ENCODE peak calls at places on chromosomes 11 and 22, in four cellular contexts. X is H1, R is GM12878, N is HepG2. Z is an unnamed sample.

GRCh38 chr11:117733311-117733710 is 63.7 kb downstream of the DSCAML1 start:
- DNase-seq in N (no peak), X (no peak), R (no peak), Z (no peak)

GRCh38 chr22:30079952-30080533 is at the start of gene HORMAD2:
- DNase-seq in N (no peak), R (no peak), X (peak), Z (peak)

GRCh38 chr11:77122576-77123212 is 5.4 kb upstream of the MYO7A start:
- DNase-seq in X (no peak), N (no peak), R (no peak), Z (no peak)

GRCh38 chr11:76170473-76170872 is 35.8 kb downstream of the WNT11 start:
- DNase-seq in R (no peak), X (no peak), N (no peak), Z (no peak)

GRCh38 chr22:50506611-50507420 is 686 bp downstream of the LMF2 start:
- DNase-seq in X (no peak), R (no peak), N (no peak), Z (no peak)

GRCh38 chr11:82759649-82760048 is 26.0 kb upstream of the FAM181B start:
- DNase-seq in N (no peak), X (no peak), R (no peak), Z (no peak)

GRCh38 chr22:26673485-26673884 is 16.1 kb downstream of the MIAT start:
- DNase-seq in N (no peak), R (no peak), X (no peak), Z (no peak)

GRCh38 chr11:91173701-91174100 is 950.9 kb upstream of the CHORDC1 start:
- DNase-seq in R (no peak), X (no peak), N (no peak), Z (no peak)

GRCh38 chr11:77027275-77027674 is 6.9 kb upstream of the B3GNT6 start:
- DNase-seq in N (no peak), R (no peak), X (no peak), Z (no peak)

GRCh38 chr11:104705475-104706195 is 192.6 kb downstream of the CASP12 start:
- DNase-seq in N (no peak), X (no peak), R (peak), Z (no peak)

GRCh38 chr22:42179616-42180015 is 49.0 kb upstream of the CYP2D6 start:
- DNase-seq in N (no peak), X (no peak), R (no peak), Z (no peak)

GRCh38 chr11:69891421-69892236 is 72.4 kb upstream of the FGF3 start:
- DNase-seq in X (no peak), R (no peak), N (peak), Z (no peak)

GRCh38 chr22:27881404-27881803 is 37.7 kb downstream of the PITPNB start:
- DNase-seq in X (no peak), N (no peak), R (no peak), Z (no peak)

GRCh38 chr11:33692013-33692504 is 8.6 kb downstream of the C11orf91 start:
- DNase-seq in R (no peak), N (peak), X (no peak), Z (no peak)

GRCh38 chr11:69060806-69061712 is 12.3 kb downstream of the TPCN2 start:
- DNase-seq in N (no peak), X (no peak), R (no peak), Z (no peak)

GRCh38 chr11:108718466-108718865 is 53.6 kb downstream of the DDX10 start:
- DNase-seq in N (no peak), X (no peak), R (no peak), Z (no peak)

GRCh38 chr11:77082838-77083552 is 16.2 kb downstream of the CAPN5 start:
- DNase-seq in N (no peak), R (no peak), X (no peak), Z (no peak)

GRCh38 chr11:20090654-20091374 is 69.5 kb downstream of the DBX1 start:
- DNase-seq in R (no peak), N (no peak), X (no peak), Z (no peak)

GRCh38 chr11:87142594-87142993 is 104.9 kb downstream of the TMEM135 start:
- DNase-seq in X (no peak), R (no peak), N (no peak), Z (no peak)

GRCh38 chr11:94563176-94563847 is 3.9 kb upstream of the PIWIL4 start:
- DNase-seq in R (no peak), N (no peak), X (no peak), Z (no peak)

GRCh38 chr11:13013054-13013488 is 4.0 kb downstream of the RASSF10 start:
- DNase-seq in N (no peak), R (peak), X (no peak), Z (no peak)

GRCh38 chr11:130146797-130147196 is 12.8 kb upstream of the ST14 start:
- DNase-seq in N (no peak), X (no peak), R (no peak), Z (no peak)

GRCh38 chr11:123798513-123799252 is 7.5 kb downstream of the OR6M1 start:
- DNase-seq in X (no peak), N (no peak), R (no peak), Z (no peak)

GRCh38 chr22:36104988-36105387 is 55.6 kb downstream of the APOL3 start:
- DNase-seq in X (no peak), N (no peak), R (no peak), Z (no peak)

GRCh38 chr11:109424893-109425292 is 2.9 kb downstream of the C11orf87 start:
- DNase-seq in R (no peak), N (peak), X (peak), Z (no peak)

GRCh38 chr11:76788661-76789442 is 5.7 kb downstream of the TSKU start:
- DNase-seq in X (no peak), N (peak), R (no peak), Z (no peak)

GRCh38 chr11:65184146-65184545 is 2.4 kb downstream of the CAPN1 start:
- DNase-seq in R (no peak), X (no peak), N (no peak), Z (no peak)

GRCh38 chr11:1484061-1484671 is 2.4 kb downstream of the MOB2 start:
- DNase-seq in R (no peak), N (no peak), X (no peak), Z (no peak)

GRCh38 chr22:25545117-25545516 is 19.4 kb upstream of the GRK3 start:
- DNase-seq in X (no peak), R (no peak), N (no peak), Z (no peak)

GRCh38 chr22:50581950-50582561 is 593 bp downstream of the CHKB start:
- DNase-seq in N (no peak), R (no peak), X (no peak), Z (no peak)

GRCh38 chr22:29073618-29074275 is 912 bp downstream of the KREMEN1 start:
- DNase-seq in R (no peak), X (no peak), N (peak), Z (no peak)
- TF ChIP-seq SUZ12 in R (no peak), X (peak), N (no peak), Z (no peak)

GRCh38 chr11:2777871-2778629 is 78.3 kb upstream of the KCNQ1OT1 start:
- DNase-seq in R (no peak), X (no peak), N (no peak), Z (no peak)
- TF ChIP-seq YY1 in R (no peak), X (no peak), N (no peak), Z (no peak)

DNA sequence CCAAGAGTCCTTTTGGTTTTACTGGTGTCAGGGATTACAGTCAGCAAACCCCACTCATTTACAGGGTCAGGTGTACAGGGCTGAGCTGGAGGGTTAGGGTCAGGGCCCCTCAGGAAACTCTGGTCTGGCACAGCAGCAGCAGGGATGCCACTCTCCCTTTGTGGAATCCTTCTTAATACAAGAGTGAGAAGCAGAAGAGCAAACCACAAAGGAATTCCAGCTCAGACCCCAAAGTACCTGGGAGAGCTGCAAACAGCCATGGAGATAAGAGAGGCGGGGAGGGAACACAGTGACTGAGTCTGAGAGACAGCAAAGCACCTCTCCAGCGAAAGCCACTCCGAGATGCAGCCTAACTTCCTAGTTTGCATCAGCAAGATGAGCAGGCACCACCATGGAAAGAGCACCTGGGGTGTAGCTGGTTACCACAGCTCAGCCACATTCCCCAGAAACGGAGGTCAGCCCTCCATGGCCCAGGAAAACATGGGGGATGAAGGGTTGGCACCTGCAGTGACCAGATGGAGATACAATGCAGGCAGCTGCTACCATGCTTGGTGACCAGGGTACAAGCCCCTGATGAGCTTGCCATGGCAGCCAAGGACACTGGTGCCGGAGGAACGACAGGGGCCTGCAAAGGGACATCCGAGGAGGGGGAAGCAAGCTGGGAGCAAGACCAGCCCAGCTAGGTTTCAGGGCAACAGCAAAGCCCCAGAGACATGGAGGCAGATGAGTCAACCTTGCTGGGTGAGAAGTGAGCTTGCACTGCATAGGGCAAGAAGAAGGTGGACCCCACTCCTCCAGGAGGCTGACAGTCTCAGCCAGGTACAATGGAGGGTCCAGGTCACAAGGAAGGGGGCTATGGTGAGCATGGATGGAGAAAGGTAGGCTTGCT is 3.9 kb downstream of the BET1L start:
- DNase-seq in N (no peak), X (no peak), R (no peak), Z (no peak)
- H3K9ac ChIP-seq in N (no peak), X (no peak), R (no peak), Z (no peak)

GRCh38 chr11:67282876-67283371 is 6.2 kb upstream of the ANKRD13D start:
- DNase-seq in R (no peak), X (no peak), N (no peak), Z (no peak)

GRCh38 chr11:67284811-67285540 is 4.1 kb upstream of the ANKRD13D start:
- DNase-seq in R (no peak), N (no peak), X (no peak), Z (no peak)

GRCh38 chr11:67282155-67282875 is 6.8 kb upstream of the ANKRD13D start:
- DNase-seq in R (no peak), X (no peak), N (no peak), Z (no peak)

GRCh38 chr11:67281552-67282150 is 7.5 kb upstream of the ANKRD13D start:
- DNase-seq in R (no peak), N (no peak), X (no peak), Z (no peak)

DNA sequence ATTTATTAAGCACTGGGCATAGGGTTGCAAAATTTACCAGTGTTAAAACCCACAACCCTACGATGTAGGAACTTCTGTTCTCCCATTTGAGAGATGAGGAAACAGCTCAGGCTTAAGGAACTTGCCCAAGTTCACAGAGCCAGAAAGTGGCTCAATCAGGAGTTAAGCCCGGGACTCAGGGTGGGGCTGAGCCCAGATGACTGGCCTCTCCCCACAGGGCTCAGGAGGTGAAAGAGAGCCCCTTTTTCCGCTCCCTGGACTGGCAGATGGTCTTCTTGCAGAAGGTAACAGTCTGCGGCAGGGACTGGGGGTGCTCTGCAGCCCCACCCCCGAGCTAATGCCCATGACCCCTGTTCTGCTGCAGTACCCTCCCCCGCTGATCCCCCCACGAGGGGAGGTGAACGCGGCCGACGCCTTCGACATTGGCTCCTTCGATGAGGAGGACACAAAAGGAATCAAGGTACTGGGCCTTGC is 5.6 kb upstream of the ANKRD13D start:
- DNase-seq in R (no peak), N (no peak), X (no peak), Z (no peak)
- TF ChIP-seq SUZ12 in R (no peak), N (no peak), X (no peak), Z (no peak)

GRCh38 chr11:72885853-72886252 is 71.6 kb downstream of the ATG16L2 start:
- DNase-seq in X (no peak), R (no peak), N (no peak), Z (no peak)
- TF ChIP-seq YY1 in X (no peak), R (no peak), N (no peak), Z (no peak)

GRCh38 chr11:2902784-2903671 is 17.5 kb upstream of the CDKN1C start:
- DNase-seq in R (no peak), N (peak), X (no peak), Z (no peak)

GRCh38 chr11:2903672-2904011 is 18.1 kb upstream of the CDKN1C start:
- DNase-seq in N (no peak), X (no peak), R (no peak), Z (no peak)

GRCh38 chr11:2901196-2901796 is 15.7 kb upstream of the CDKN1C start:
- DNase-seq in R (no peak), N (no peak), X (no peak), Z (no peak)

GRCh38 chr11:2901854-2902783 is 16.5 kb upstream of the CDKN1C start:
- DNase-seq in R (peak), N (peak), X (peak), Z (peak)

GRCh38 chr11:2904153-2905052 is 18.8 kb upstream of the CDKN1C start:
- DNase-seq in R (no peak), X (no peak), N (no peak), Z (no peak)
- H3K9ac ChIP-seq in R (no peak), X (no peak), N (peak), Z (peak)

DNA sequence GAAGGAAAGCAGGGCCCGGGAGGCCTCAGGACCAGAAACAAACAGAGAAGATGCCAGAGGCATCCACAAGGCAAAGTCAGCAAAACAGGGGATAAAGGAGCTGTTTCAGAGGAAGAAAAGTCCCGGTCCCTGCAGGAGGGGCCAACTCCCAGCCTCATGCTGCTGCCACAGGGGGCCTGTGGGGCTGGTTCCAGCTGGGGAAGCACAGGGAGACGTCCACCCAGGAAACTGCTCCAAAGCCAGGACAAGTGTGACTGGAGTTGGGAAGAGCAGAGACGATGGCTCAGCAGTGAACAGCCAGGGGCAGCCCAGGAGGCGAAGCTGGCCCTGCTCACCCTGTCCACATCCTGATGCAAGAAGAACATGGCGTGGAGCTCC is 454.4 kb downstream of the BRD1 start:
- DNase-seq in X (no peak), R (no peak), N (no peak), Z (no peak)
- TF ChIP-seq SUZ12 in X (no peak), R (no peak), N (no peak), Z (no peak)

GRCh38 chr11:67572747-67573419 is 10.7 kb upstream of the GSTP1 start:
- DNase-seq in N (peak), X (no peak), R (no peak), Z (peak)
- TF ChIP-seq YY1 in N (no peak), X (peak), R (no peak), Z (no peak)

Z was measured in NT2/D1.